ENCODE peak calls at places on chromosome 21, in six cellular contexts. One of them, this sample, is unnamed.

GRCh38 chr21:35801388-35801787 is 258.9 kb downstream of the SETD4 start:
- ATAC-seq in GM23338: no peak
- ATAC-seq in natural killer cell: no peak
- ATAC-seq in right cardiac atrium: no peak
- ATAC-seq in heart left ventricle: no peak
- ATAC-seq in stimulated activated naive CD8-positive, alpha-beta T cell treated with anti-CD3 and anti-CD28 coated beads, Interleukin-15, Interleukin-2, amounts not matched to agents 100 U/mL and 50 U/mL, for 24 hours: no peak
- ATAC-seq in this sample: no peak

GRCh38 chr21:42063578-42064521 is 7.3 kb upstream of the UMODL1 start:
- ATAC-seq in stimulated activated naive CD8-positive, alpha-beta T cell treated with anti-CD3 and anti-CD28 coated beads, Interleukin-15, Interleukin-2, amounts not matched to agents 100 U/mL and 50 U/mL, for 24 hours: peak; percentile 62
- ATAC-seq in GM23338: peak; percentile 22
- ATAC-seq in heart left ventricle: no peak
- ATAC-seq in right cardiac atrium: no peak
- ATAC-seq in natural killer cell: no peak
- ATAC-seq in this sample: peak; percentile 82

GRCh38 chr21:39137248-39138186 is 45.7 kb downstream of the PSMG1 start:
- ATAC-seq in right cardiac atrium: peak; percentile 47
- ATAC-seq in natural killer cell: no peak
- ATAC-seq in stimulated activated naive CD8-positive, alpha-beta T cell treated with anti-CD3 and anti-CD28 coated beads, Interleukin-15, Interleukin-2, amounts not matched to agents 100 U/mL and 50 U/mL, for 24 hours: no peak
- ATAC-seq in heart left ventricle: peak; percentile 26
- ATAC-seq in GM23338: peak; percentile 84
- ATAC-seq in this sample: no peak

GRCh38 chr21:21196848-21197247 is 198.6 kb downstream of the NCAM2 start:
- ATAC-seq in heart left ventricle: no peak
- ATAC-seq in right cardiac atrium: no peak
- ATAC-seq in GM23338: no peak
- ATAC-seq in stimulated activated naive CD8-positive, alpha-beta T cell treated with anti-CD3 and anti-CD28 coated beads, Interleukin-15, Interleukin-2, amounts not matched to agents 100 U/mL and 50 U/mL, for 24 hours: no peak
- ATAC-seq in natural killer cell: no peak
- ATAC-seq in this sample: no peak

GRCh38 chr21:38506606-38507331 is 8.5 kb upstream of the ERG start:
- ATAC-seq in right cardiac atrium: peak; percentile 53
- ATAC-seq in heart left ventricle: peak; percentile 53
- ATAC-seq in GM23338: peak; percentile 64
- ATAC-seq in stimulated activated naive CD8-positive, alpha-beta T cell treated with anti-CD3 and anti-CD28 coated beads, Interleukin-15, Interleukin-2, amounts not matched to agents 100 U/mL and 50 U/mL, for 24 hours: no peak
- ATAC-seq in natural killer cell: peak; percentile 47
- ATAC-seq in this sample: no peak

GRCh38 chr21:16179732-16180131 is 449.9 kb downstream of the USP25 start:
- ATAC-seq in heart left ventricle: no peak
- ATAC-seq in natural killer cell: no peak
- ATAC-seq in GM23338: no peak
- ATAC-seq in stimulated activated naive CD8-positive, alpha-beta T cell treated with anti-CD3 and anti-CD28 coated beads, Interleukin-15, Interleukin-2, amounts not matched to agents 100 U/mL and 50 U/mL, for 24 hours: no peak
- ATAC-seq in right cardiac atrium: no peak
- ATAC-seq in this sample: no peak

GRCh38 chr21:14843991-14844390 is 220.8 kb downstream of the NRIP1 start:
- ATAC-seq in right cardiac atrium: no peak
- ATAC-seq in GM23338: no peak
- ATAC-seq in natural killer cell: no peak
- ATAC-seq in heart left ventricle: no peak
- ATAC-seq in stimulated activated naive CD8-positive, alpha-beta T cell treated with anti-CD3 and anti-CD28 coated beads, Interleukin-15, Interleukin-2, amounts not matched to agents 100 U/mL and 50 U/mL, for 24 hours: no peak
- ATAC-seq in this sample: no peak

GRCh38 chr21:33217168-33217567 is 12.6 kb upstream of the IFNAR2 start:
- ATAC-seq in GM23338: no peak
- ATAC-seq in stimulated activated naive CD8-positive, alpha-beta T cell treated with anti-CD3 and anti-CD28 coated beads, Interleukin-15, Interleukin-2, amounts not matched to agents 100 U/mL and 50 U/mL, for 24 hours: no peak
- ATAC-seq in heart left ventricle: no peak
- ATAC-seq in right cardiac atrium: no peak
- ATAC-seq in natural killer cell: no peak
- ATAC-seq in this sample: no peak

GRCh38 chr21:35632711-35633110 is 427.6 kb downstream of the SETD4 start:
- ATAC-seq in heart left ventricle: no peak
- ATAC-seq in GM23338: no peak
- ATAC-seq in natural killer cell: no peak
- ATAC-seq in right cardiac atrium: no peak
- ATAC-seq in stimulated activated naive CD8-positive, alpha-beta T cell treated with anti-CD3 and anti-CD28 coated beads, Interleukin-15, Interleukin-2, amounts not matched to agents 100 U/mL and 50 U/mL, for 24 hours: no peak
- ATAC-seq in this sample: no peak

GRCh38 chr21:23921670-23922418 is 1685.4 kb downstream of the MRPL39 start:
- ATAC-seq in right cardiac atrium: no peak
- ATAC-seq in natural killer cell: no peak
- ATAC-seq in stimulated activated naive CD8-positive, alpha-beta T cell treated with anti-CD3 and anti-CD28 coated beads, Interleukin-15, Interleukin-2, amounts not matched to agents 100 U/mL and 50 U/mL, for 24 hours: peak; percentile 73
- ATAC-seq in GM23338: no peak
- ATAC-seq in heart left ventricle: no peak
- ATAC-seq in this sample: peak; percentile 59

GRCh38 chr21:31901342-31901741 is 28.5 kb downstream of the HUNK start:
- ATAC-seq in stimulated activated naive CD8-positive, alpha-beta T cell treated with anti-CD3 and anti-CD28 coated beads, Interleukin-15, Interleukin-2, amounts not matched to agents 100 U/mL and 50 U/mL, for 24 hours: no peak
- ATAC-seq in heart left ventricle: no peak
- ATAC-seq in natural killer cell: no peak
- ATAC-seq in right cardiac atrium: no peak
- ATAC-seq in GM23338: no peak
- ATAC-seq in this sample: no peak

GRCh38 chr21:44552681-44553080 is 1.4 kb upstream of the KRTAP10-2 start:
- ATAC-seq in GM23338: no peak
- ATAC-seq in stimulated activated naive CD8-positive, alpha-beta T cell treated with anti-CD3 and anti-CD28 coated beads, Interleukin-15, Interleukin-2, amounts not matched to agents 100 U/mL and 50 U/mL, for 24 hours: no peak
- ATAC-seq in heart left ventricle: no peak
- ATAC-seq in natural killer cell: no peak
- ATAC-seq in right cardiac atrium: no peak
- ATAC-seq in this sample: no peak